ENCODE peak calls at places on chromosomes 4 and X, in four cellular contexts. F, I, O and V are unnamed samples.

GRCh38 chr4:6633091-6633906 is 7.2 kb upstream of the MRFAP1 start:
- DNase-seq in F (no peak), I (peak; percentile 92), O (no peak), V (no peak)

GRCh38 chr4:168880087-168880675 is 129.9 kb downstream of the CBR4 start:
- DNase-seq in F (no peak), I (no peak), O (no peak), V (no peak)

GRCh38 chrX:53716328-53717088 is 30.0 kb upstream of the HUWE1 start:
- DNase-seq in F (no peak), I (peak; percentile 19), O (no peak), V (no peak)

GRCh38 chr4:23235613-23236390 is 543.1 kb downstream of the GBA3 start:
- DNase-seq in F (no peak), I (no peak), O (no peak), V (no peak)

GRCh38 chrX:107154787-107155620 is 36.4 kb upstream of the RBM41 start:
- DNase-seq in F (no peak), I (no peak), O (no peak), V (no peak)

GRCh38 chr4:170079981-170080380 is 9.8 kb downstream of the AADAT start:
- DNase-seq in F (no peak), I (no peak), O (no peak), V (no peak)

GRCh38 chr4:151690164-151690856 is 70.5 kb downstream of the GATB start:
- DNase-seq in F (no peak), I (no peak), O (no peak), V (no peak)

GRCh38 chr4:70721747-70722146 is at the start of gene RUFY3:
- DNase-seq in F (peak; percentile 66), I (no peak), O (peak; percentile 59), V (no peak)

GRCh38 chrX:38806875-38807601 is 5.8 kb downstream of the MID1IP1 start:
- DNase-seq in F (no peak), I (peak; percentile 35), O (no peak), V (no peak)

GRCh38 chrX:88560673-88561330 is 186.2 kb upstream of the CPXCR1 start:
- DNase-seq in F (no peak), I (no peak), O (no peak), V (no peak)

GRCh38 chr4:46839128-46839527 is 69.9 kb downstream of the COX7B2 start:
- DNase-seq in F (no peak), I (no peak), O (no peak), V (no peak)

GRCh38 chr4:22962186-22962786 is 269.5 kb downstream of the GBA3 start:
- DNase-seq in F (no peak), I (peak; percentile 4), O (no peak), V (no peak)

GRCh38 chr4:83613023-83613422 is 77.1 kb downstream of the GPAT3 start:
- DNase-seq in F (no peak), I (no peak), O (no peak), V (no peak)

GRCh38 chr4:80259012-80259411 is 7.5 kb upstream of the FGF5 start:
- DNase-seq in F (no peak), I (no peak), O (no peak), V (no peak)

GRCh38 chrX:15301924-15302323 is 13.5 kb downstream of the ASB11 start:
- DNase-seq in F (no peak), I (peak; percentile 90), O (peak; percentile 71), V (no peak)

GRCh38 chrX:79704325-79704724 is 310.2 kb upstream of the TBX22 start:
- DNase-seq in F (no peak), I (no peak), O (no peak), V (no peak)

GRCh38 chrX:11190745-11191510 is 79.8 kb downstream of the HCCS start:
- DNase-seq in F (no peak), I (no peak), O (no peak), V (no peak)

GRCh38 chr4:23789765-23790164 is 100.1 kb downstream of the PPARGC1A start:
- DNase-seq in F (no peak), I (no peak), O (peak; percentile 70), V (no peak)

DNA sequence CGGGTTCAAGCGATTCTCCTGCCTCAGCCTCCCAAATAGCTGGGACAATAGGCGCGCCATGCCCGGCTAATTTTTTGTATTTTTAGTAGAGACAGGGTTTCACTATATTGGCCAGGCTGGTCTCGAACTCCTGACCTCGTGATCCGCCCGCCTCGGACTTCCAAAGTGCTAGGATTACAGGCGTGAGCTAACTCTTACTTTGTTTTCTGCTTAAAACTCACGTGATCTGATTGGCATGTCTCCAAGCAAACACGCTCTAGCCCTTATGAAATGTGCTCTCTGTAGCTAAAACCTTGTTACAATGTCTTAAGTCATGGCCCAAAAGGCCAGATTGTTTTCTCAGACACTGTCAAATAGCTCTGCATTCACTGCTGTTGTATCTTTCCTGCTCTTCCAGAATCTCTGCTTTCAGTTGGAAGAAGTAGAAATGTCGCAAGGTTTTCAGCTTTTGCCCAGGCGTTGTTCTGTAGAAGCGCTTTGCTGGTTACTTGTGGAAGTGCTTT is 39.7 kb upstream of the OGT start:
- DNase-seq in F (no peak), I (peak; percentile 17), O (peak; percentile 37), V (no peak)
- H3K4me3 ChIP-seq in F (peak overlapping the region; percentile 58), I (peak overlapping the region; percentile 44), O (peak overlapping the region; percentile 70), V (peak overlapping the region; percentile 64)

GRCh38 chr4:108754327-108754726 is 8.5 kb downstream of the ETNPPL start:
- DNase-seq in F (no peak), I (no peak), O (no peak), V (no peak)

GRCh38 chr4:108751321-108751720 is 11.5 kb downstream of the ETNPPL start:
- DNase-seq in F (no peak), I (no peak), O (no peak), V (no peak)

GRCh38 chr4:108744307-108744706 is 18.5 kb downstream of the ETNPPL start:
- DNase-seq in F (no peak), I (no peak), O (no peak), V (no peak)

GRCh38 chr4:108749119-108749518 is 13.7 kb downstream of the ETNPPL start:
- DNase-seq in F (no peak), I (no peak), O (no peak), V (no peak)
- TF ChIP-seq CTCF in F (no peak), I (no peak), O (no peak), V (no peak)

GRCh38 chr4:99459546-99460042 is 24.5 kb upstream of the ADH7 start:
- DNase-seq in F (no peak), I (no peak), O (no peak), V (no peak)

GRCh38 chr4:99457676-99458075 is 22.5 kb upstream of the ADH7 start:
- DNase-seq in F (no peak), I (no peak), O (no peak), V (no peak)

GRCh38 chr4:99457270-99457669 is 22.1 kb upstream of the ADH7 start:
- DNase-seq in F (no peak), I (no peak), O (no peak), V (no peak)

GRCh38 chr4:99461623-99462401 is 26.7 kb upstream of the ADH7 start:
- DNase-seq in F (no peak), I (no peak), O (no peak), V (no peak)

GRCh38 chr4:99458911-99459447 is 23.8 kb upstream of the ADH7 start:
- DNase-seq in F (no peak), I (no peak), O (no peak), V (no peak)
- H3K4me3 ChIP-seq in F (no peak overlapping the region), I (no peak overlapping the region), O (no peak overlapping the region), V (no peak overlapping the region)

GRCh38 chr4:159191989-159192388 is 89.1 kb downstream of the RAPGEF2 start:
- DNase-seq in F (no peak), I (no peak), O (no peak), V (no peak)
- TF ChIP-seq CTCF in F (no peak), I (no peak), O (no peak), V (peak; percentile 24)

DNA sequence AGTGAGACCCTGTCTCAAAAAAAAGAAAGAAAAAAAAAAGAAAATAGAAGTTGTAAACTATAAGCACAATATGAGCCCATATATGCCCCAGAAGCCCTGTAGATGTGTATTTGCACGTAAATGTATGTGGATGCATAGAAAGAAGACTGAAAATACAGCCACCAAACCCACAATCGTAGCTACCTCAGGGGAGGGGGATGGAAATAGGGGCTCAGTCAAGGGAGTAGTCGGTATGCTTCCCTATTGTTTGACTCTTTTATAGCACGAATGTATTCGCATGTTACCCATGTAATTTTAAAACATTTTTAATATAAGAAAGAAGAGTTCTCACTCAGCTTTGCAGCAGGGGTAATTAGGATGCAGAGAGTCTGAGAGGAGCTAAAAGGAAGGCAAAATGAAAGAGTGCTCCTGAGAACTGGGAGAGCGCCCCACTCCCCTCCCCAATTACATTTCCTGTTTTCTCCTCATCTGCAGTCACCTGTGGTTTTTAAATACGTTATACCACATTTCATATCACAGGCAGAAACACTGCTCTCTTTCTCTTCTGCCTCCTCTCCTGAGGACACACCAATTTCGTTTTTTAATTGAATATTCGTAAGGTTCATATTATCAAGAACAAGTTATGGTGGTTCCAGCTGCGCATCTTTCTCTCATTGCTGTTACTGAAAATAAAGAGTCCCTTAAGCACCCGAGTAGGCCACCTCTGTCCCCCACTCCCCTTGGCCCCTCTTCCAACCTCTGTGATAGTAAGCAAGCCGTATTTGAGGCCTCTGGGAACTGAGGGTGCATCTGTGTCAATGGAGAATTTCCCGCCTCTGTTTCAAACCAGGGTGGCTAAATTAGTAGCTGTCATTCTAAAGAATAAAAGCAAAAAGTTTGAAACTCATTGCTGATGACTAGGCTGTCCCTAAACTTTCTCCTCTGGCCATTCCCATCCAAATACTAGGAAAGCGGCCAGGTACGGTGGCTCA is 10.7 kb downstream of the SEPTIN6 start:
- DNase-seq in F (no peak), I (peak; percentile 70), O (no peak), V (no peak)
- H3K4me3 ChIP-seq in F (no peak overlapping the region), I (no peak overlapping the region), O (no peak overlapping the region), V (no peak overlapping the region)

DNA sequence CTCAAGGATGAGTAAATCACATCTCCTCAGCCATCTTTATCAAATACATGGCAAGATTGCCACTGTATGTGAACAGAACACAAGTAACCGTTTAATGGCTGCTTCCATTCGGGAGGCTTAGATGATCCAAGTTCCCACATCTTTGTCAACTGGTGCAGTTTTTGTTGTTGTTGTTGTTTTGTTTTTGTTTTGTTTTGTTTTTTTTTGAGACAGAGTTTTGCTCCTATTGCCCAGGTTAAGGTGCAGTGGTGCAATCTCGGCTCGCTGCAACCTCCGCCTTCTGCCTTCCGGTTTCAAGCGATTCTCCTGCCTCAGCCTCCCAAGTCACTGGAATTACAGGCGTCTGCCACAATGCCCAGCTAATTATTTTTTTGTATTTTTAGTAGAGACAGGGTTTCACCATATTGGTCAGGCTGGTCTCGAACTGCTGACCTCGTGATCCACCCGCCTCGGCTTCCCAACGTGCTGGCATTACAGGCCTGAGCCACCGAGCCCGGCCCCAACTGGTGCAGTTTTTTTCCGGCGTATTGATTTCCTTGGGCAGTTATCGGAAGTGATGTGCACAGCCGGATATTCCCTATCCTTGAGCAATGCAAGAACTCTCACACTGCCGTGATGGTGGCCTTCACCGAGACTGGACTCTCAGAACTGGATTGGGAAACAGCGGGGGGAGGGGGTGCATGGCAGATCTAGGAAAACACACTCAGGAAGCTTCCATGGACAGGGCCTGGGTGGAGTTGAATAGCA is 29.2 kb upstream of the TRIM2 start:
- DNase-seq in F (no peak), I (no peak), O (no peak), V (no peak)
- TF ChIP-seq CTCF in F (no peak), I (no peak), O (no peak), V (no peak)

GRCh38 chrX:129961180-129962083 is 21.0 kb upstream of the BCORL1 start:
- DNase-seq in F (no peak), I (peak; percentile 78), O (no peak), V (no peak)
- H3K4me3 ChIP-seq in F (no peak overlapping the region), I (no peak overlapping the region), O (peak overlapping the region; percentile 6), V (peak overlapping the region; percentile 9)

GRCh38 chrX:51395807-51396728 is 63.4 kb downstream of the NUDT10 start:
- DNase-seq in F (no peak), I (no peak), O (no peak), V (no peak)
- TF ChIP-seq CTCF in F (peak; percentile 28), I (no peak), O (peak; percentile 31), V (peak; percentile 42)